ENCODE peak calls at places on chromosomes 16 and 17, in six cellular contexts. One of them, this sample, is unnamed.
A peak's percentile ranks its signal among the peaks of the same experiment; 100 is the strongest.

GRCh38 chr16:85563515-85564276 is 49.4 kb upstream of the GSE1 start:
- DNase-seq in AG10803: peak; percentile 34
- DNase-seq in ovary: peak; percentile 87
- DNase-seq in endothelial cell: peak; percentile 66
- DNase-seq in Panc1: no peak
- DNase-seq in HFF-Myc: no peak
- DNase-seq in this sample: no peak

GRCh38 chr17:60729854-60730253 is 52.2 kb downstream of the BCAS3 start:
- DNase-seq in AG10803: no peak
- DNase-seq in ovary: no peak
- DNase-seq in endothelial cell: no peak
- DNase-seq in Panc1: no peak
- DNase-seq in HFF-Myc: no peak
- DNase-seq in this sample: no peak

GRCh38 chr17:17028059-17028877 is 14.0 kb upstream of the MPRIP start:
- DNase-seq in AG10803: peak; percentile 90
- DNase-seq in ovary: peak; percentile 37
- DNase-seq in endothelial cell: no peak
- DNase-seq in Panc1: no peak
- DNase-seq in HFF-Myc: no peak
- DNase-seq in this sample: peak; percentile 81

GRCh38 chr16:56356276-56357241 is 68.8 kb downstream of the AMFR start:
- DNase-seq in AG10803: peak; percentile 82
- DNase-seq in ovary: peak; percentile 85
- DNase-seq in endothelial cell: peak; percentile 85
- DNase-seq in Panc1: peak; percentile 63
- DNase-seq in HFF-Myc: peak; percentile 61
- DNase-seq in this sample: peak; percentile 88

GRCh38 chr16:84699712-84700517 is at the start of gene USP10:
- DNase-seq in AG10803: peak; percentile 66
- DNase-seq in ovary: peak; percentile 88
- DNase-seq in endothelial cell: peak; percentile 90
- DNase-seq in Panc1: no peak
- DNase-seq in HFF-Myc: no peak
- DNase-seq in this sample: peak; percentile 86

GRCh38 chr17:52536466-52536865 is 378.0 kb upstream of the CA10 start:
- DNase-seq in AG10803: no peak
- DNase-seq in ovary: no peak
- DNase-seq in endothelial cell: no peak
- DNase-seq in Panc1: no peak
- DNase-seq in HFF-Myc: no peak
- DNase-seq in this sample: peak; percentile 38

GRCh38 chr17:45896803-45897693 is 2.7 kb downstream of the MAPT start:
- DNase-seq in AG10803: no peak
- DNase-seq in ovary: no peak
- DNase-seq in endothelial cell: no peak
- DNase-seq in Panc1: no peak
- DNase-seq in HFF-Myc: no peak
- DNase-seq in this sample: peak; percentile 60

GRCh38 chr17:75996665-75997590 is 3.7 kb upstream of the CDK3 start:
- DNase-seq in AG10803: peak; percentile 63
- DNase-seq in ovary: no peak
- DNase-seq in endothelial cell: peak; percentile 35
- DNase-seq in Panc1: no peak
- DNase-seq in HFF-Myc: no peak
- DNase-seq in this sample: peak; percentile 12

GRCh38 chr17:28177351-28177750 is 134.9 kb downstream of the NLK start:
- DNase-seq in AG10803: no peak
- DNase-seq in ovary: no peak
- DNase-seq in endothelial cell: no peak
- DNase-seq in Panc1: no peak
- DNase-seq in HFF-Myc: no peak
- DNase-seq in this sample: no peak

GRCh38 chr17:4513113-4514032 is 14.7 kb downstream of the SPNS2 start:
- DNase-seq in AG10803: no peak
- DNase-seq in ovary: no peak
- DNase-seq in endothelial cell: no peak
- DNase-seq in Panc1: no peak
- DNase-seq in HFF-Myc: no peak
- DNase-seq in this sample: no peak

GRCh38 chr17:4986951-4987766 is at the start of gene CAMTA2:
- DNase-seq in AG10803: peak; percentile 61
- DNase-seq in ovary: peak; percentile 93
- DNase-seq in endothelial cell: peak; percentile 79
- DNase-seq in Panc1: no peak
- DNase-seq in HFF-Myc: peak; percentile 36
- DNase-seq in this sample: peak; percentile 97

GRCh38 chr17:57915980-57916757 is 39.0 kb downstream of the CUEDC1 start:
- DNase-seq in AG10803: peak; percentile 40
- DNase-seq in ovary: peak; percentile 44
- DNase-seq in endothelial cell: peak; percentile 34
- DNase-seq in Panc1: no peak
- DNase-seq in HFF-Myc: peak; percentile 37
- DNase-seq in this sample: peak; percentile 42

GRCh38 chr16:87836844-87837581 is 32.3 kb downstream of the SLC7A5 start:
- DNase-seq in AG10803: no peak
- DNase-seq in ovary: peak; percentile 36
- DNase-seq in endothelial cell: no peak
- DNase-seq in Panc1: no peak
- DNase-seq in HFF-Myc: no peak
- DNase-seq in this sample: no peak

GRCh38 chr16:4003576-4003975 is 112.7 kb downstream of the ADCY9 start:
- DNase-seq in AG10803: no peak
- DNase-seq in ovary: no peak
- DNase-seq in endothelial cell: no peak
- DNase-seq in Panc1: no peak
- DNase-seq in HFF-Myc: no peak
- DNase-seq in this sample: no peak

GRCh38 chr16:11047939-11048500 is 103.7 kb downstream of the CLEC16A start:
- DNase-seq in AG10803: no peak
- DNase-seq in ovary: no peak
- DNase-seq in endothelial cell: no peak
- DNase-seq in Panc1: no peak
- DNase-seq in HFF-Myc: no peak
- DNase-seq in this sample: no peak

GRCh38 chr17:2701996-2702741 is 9.4 kb downstream of the CLUH start:
- DNase-seq in AG10803: no peak
- DNase-seq in ovary: peak; percentile 26
- DNase-seq in endothelial cell: no peak
- DNase-seq in Panc1: no peak
- DNase-seq in HFF-Myc: no peak
- DNase-seq in this sample: peak; percentile 10

GRCh38 chr16:4231886-4232285 is 10.0 kb downstream of the SRL start:
- DNase-seq in AG10803: no peak
- DNase-seq in ovary: no peak
- DNase-seq in endothelial cell: no peak
- DNase-seq in Panc1: no peak
- DNase-seq in HFF-Myc: no peak
- DNase-seq in this sample: no peak

GRCh38 chr16:53232826-53233529 is 178.2 kb downstream of the CHD9 start:
- DNase-seq in AG10803: peak; percentile 31
- DNase-seq in ovary: no peak
- DNase-seq in endothelial cell: no peak
- DNase-seq in Panc1: no peak
- DNase-seq in HFF-Myc: no peak
- DNase-seq in this sample: no peak

GRCh38 chr16:28478511-28479180 is 6.5 kb upstream of the NPIPB7 start:
- DNase-seq in AG10803: no peak
- DNase-seq in ovary: no peak
- DNase-seq in endothelial cell: no peak
- DNase-seq in Panc1: no peak
- DNase-seq in HFF-Myc: no peak
- DNase-seq in this sample: no peak

GRCh38 chr17:66275651-66276050 is 26.8 kb upstream of the PRKCA start:
- DNase-seq in AG10803: peak; percentile 90
- DNase-seq in ovary: no peak
- DNase-seq in endothelial cell: no peak
- DNase-seq in Panc1: peak; percentile 81
- DNase-seq in HFF-Myc: peak; percentile 93
- DNase-seq in this sample: no peak

GRCh38 chr16:53881371-53881770 is 177.4 kb downstream of the FTO start:
- DNase-seq in AG10803: peak; percentile 94
- DNase-seq in ovary: no peak
- DNase-seq in endothelial cell: no peak
- DNase-seq in Panc1: peak; percentile 51
- DNase-seq in HFF-Myc: no peak
- DNase-seq in this sample: no peak

GRCh38 chr17:43701318-43701743 is 39.6 kb upstream of the MEOX1 start:
- DNase-seq in AG10803: peak; percentile 78
- DNase-seq in ovary: no peak
- DNase-seq in endothelial cell: no peak
- DNase-seq in Panc1: no peak
- DNase-seq in HFF-Myc: no peak
- DNase-seq in this sample: no peak

GRCh38 chr16:56632848-56633365 is 448 bp downstream of the MT1M start:
- DNase-seq in AG10803: no peak
- DNase-seq in ovary: no peak
- DNase-seq in endothelial cell: no peak
- DNase-seq in Panc1: no peak
- DNase-seq in HFF-Myc: no peak
- DNase-seq in this sample: no peak

GRCh38 chr17:74742978-74743545 is 5.4 kb upstream of the NHERF1 start:
- DNase-seq in AG10803: no peak
- DNase-seq in ovary: no peak
- DNase-seq in endothelial cell: no peak
- DNase-seq in Panc1: no peak
- DNase-seq in HFF-Myc: no peak
- DNase-seq in this sample: no peak

GRCh38 chr16:80670170-80670865 is 129.5 kb downstream of the DYNLRB2 start:
- DNase-seq in AG10803: no peak
- DNase-seq in ovary: no peak
- DNase-seq in endothelial cell: no peak
- DNase-seq in Panc1: no peak
- DNase-seq in HFF-Myc: no peak
- DNase-seq in this sample: no peak

GRCh38 chr17:8900207-8900606 is 32.7 kb upstream of the PIK3R6 start:
- DNase-seq in AG10803: no peak
- DNase-seq in ovary: no peak
- DNase-seq in endothelial cell: no peak
- DNase-seq in Panc1: no peak
- DNase-seq in HFF-Myc: no peak
- DNase-seq in this sample: no peak

GRCh38 chr16:66419527-66419926 is 7.6 kb upstream of the BEAN1 start:
- DNase-seq in AG10803: no peak
- DNase-seq in ovary: no peak
- DNase-seq in endothelial cell: no peak
- DNase-seq in Panc1: no peak
- DNase-seq in HFF-Myc: no peak
- DNase-seq in this sample: no peak
- TF ChIP-seq CTCF in AG10803: no peak
- TF ChIP-seq CTCF in ovary: no peak
- TF ChIP-seq CTCF in endothelial cell: no peak
- TF ChIP-seq CTCF in Panc1: no peak
- TF ChIP-seq CTCF in HFF-Myc: no peak
- TF ChIP-seq CTCF in this sample: no peak

GRCh38 chr17:10699861-10700260 is 2.5 kb downstream of the ADPRM start:
- DNase-seq in AG10803: peak; percentile 45
- DNase-seq in ovary: no peak
- DNase-seq in endothelial cell: no peak
- DNase-seq in Panc1: no peak
- DNase-seq in HFF-Myc: no peak
- DNase-seq in this sample: no peak
- TF ChIP-seq CTCF in AG10803: no peak
- TF ChIP-seq CTCF in ovary: no peak
- TF ChIP-seq CTCF in endothelial cell: no peak
- TF ChIP-seq CTCF in Panc1: no peak
- TF ChIP-seq CTCF in HFF-Myc: no peak
- TF ChIP-seq CTCF in this sample: no peak

GRCh38 chr17:82647593-82648164 is 565 bp downstream of the WDR45B start:
- DNase-seq in AG10803: no peak
- DNase-seq in ovary: peak; percentile 77
- DNase-seq in endothelial cell: peak; percentile 51
- DNase-seq in Panc1: no peak
- DNase-seq in HFF-Myc: no peak
- DNase-seq in this sample: peak; percentile 36
- TF ChIP-seq CTCF in AG10803: peak; percentile 23
- TF ChIP-seq CTCF in ovary: no peak
- TF ChIP-seq CTCF in endothelial cell: no peak
- TF ChIP-seq CTCF in Panc1: no peak
- TF ChIP-seq CTCF in HFF-Myc: no peak
- TF ChIP-seq CTCF in this sample: no peak

GRCh38 chr17:77144227-77144626 is 3.5 kb downstream of the SEC14L1 start:
- DNase-seq in AG10803: no peak
- DNase-seq in ovary: no peak
- DNase-seq in endothelial cell: no peak
- DNase-seq in Panc1: no peak
- DNase-seq in HFF-Myc: no peak
- DNase-seq in this sample: no peak

GRCh38 chr17:77147357-77147801 is 6.6 kb downstream of the SEC14L1 start:
- DNase-seq in AG10803: no peak
- DNase-seq in ovary: no peak
- DNase-seq in endothelial cell: no peak
- DNase-seq in Panc1: no peak
- DNase-seq in HFF-Myc: no peak
- DNase-seq in this sample: no peak

GRCh38 chr17:77145209-77145608 is 4.4 kb downstream of the SEC14L1 start:
- DNase-seq in AG10803: no peak
- DNase-seq in ovary: no peak
- DNase-seq in endothelial cell: no peak
- DNase-seq in Panc1: no peak
- DNase-seq in HFF-Myc: no peak
- DNase-seq in this sample: no peak

GRCh38 chr17:77146882-77147281 is 6.1 kb downstream of the SEC14L1 start:
- DNase-seq in AG10803: no peak
- DNase-seq in ovary: no peak
- DNase-seq in endothelial cell: no peak
- DNase-seq in Panc1: no peak
- DNase-seq in HFF-Myc: no peak
- DNase-seq in this sample: no peak

DNA sequence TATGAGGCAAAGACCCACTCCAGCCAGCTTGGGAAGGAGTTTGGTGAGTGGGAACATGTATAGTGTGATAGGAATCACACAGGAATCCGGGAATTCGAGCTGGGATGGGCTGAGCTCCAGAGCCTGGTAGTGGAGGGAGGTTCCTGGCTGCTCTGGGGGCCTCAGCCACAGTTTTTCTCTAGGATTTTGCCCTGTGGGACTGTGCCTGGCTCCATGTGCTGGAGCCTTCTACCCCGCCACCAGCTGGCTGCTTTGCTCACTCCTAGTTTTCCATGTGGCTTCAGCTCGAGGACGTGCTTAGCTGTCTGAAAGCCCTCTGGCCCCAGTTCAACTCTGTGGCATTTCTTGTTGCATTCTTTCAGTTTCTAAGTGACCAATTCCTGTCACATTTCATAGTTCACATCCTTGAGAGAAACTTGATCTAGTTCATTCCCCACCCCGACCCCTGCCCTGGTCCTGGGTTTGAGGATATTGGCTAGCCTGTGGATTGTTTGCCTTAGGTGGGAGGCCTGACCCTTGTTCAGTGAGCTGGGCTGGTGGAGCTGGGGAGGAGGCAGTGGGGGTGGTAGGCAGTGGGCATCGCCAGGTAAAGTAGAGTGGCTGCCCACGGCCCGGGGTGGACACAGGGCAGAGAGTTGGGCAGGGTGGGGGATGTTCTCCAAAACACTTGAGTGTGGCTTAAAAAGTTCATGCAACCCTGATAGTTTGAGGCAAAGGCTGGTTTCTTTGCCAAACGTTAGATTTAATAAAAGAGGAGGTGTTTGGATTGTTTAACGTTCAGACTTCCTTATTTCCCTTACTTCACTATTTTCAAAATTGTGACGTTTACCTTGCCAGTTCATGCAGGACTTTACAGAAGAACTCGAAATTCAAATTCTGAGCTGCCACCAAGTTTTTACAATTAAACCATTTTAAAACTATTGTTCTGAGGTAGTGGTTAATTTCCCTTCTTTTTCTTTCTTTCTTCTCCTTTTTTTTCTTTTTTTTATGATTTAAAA is 5.2 kb downstream of the SEC14L1 start:
- DNase-seq in AG10803: peak; percentile 92
- DNase-seq in ovary: no peak
- DNase-seq in endothelial cell: no peak
- DNase-seq in Panc1: no peak
- DNase-seq in HFF-Myc: peak; percentile 84
- DNase-seq in this sample: no peak
- TF ChIP-seq CTCF in AG10803: peak; percentile 53
- TF ChIP-seq CTCF in ovary: no peak
- TF ChIP-seq CTCF in endothelial cell: no peak
- TF ChIP-seq CTCF in Panc1: no peak
- TF ChIP-seq CTCF in HFF-Myc: peak; percentile 21
- TF ChIP-seq CTCF in this sample: no peak

This sample was measured in glutamatergic neuron.